ENCODE peak calls at places on chromosomes 13 and 19, in nine cellular contexts. E is RWPE1, O is right lobe of liver, Y is transverse colon, D is GM23338, K is tibial artery, P is Calu3, N is nephron progenitor cell, J is AG10803. T is an unnamed sample.

GRCh38 chr13:40895715-40896184 is 106.3 kb downstream of the SLC25A15 start:
- DNase-seq in E (no peak), O (no peak), Y (peak), D (no peak), K (no peak), P (peak), N (no peak), J (no peak), T (no peak)

GRCh38 chr13:108346376-108346775 is 76.9 kb downstream of the TNFSF13B start:
- DNase-seq in E (no peak), O (no peak), Y (no peak), D (peak), K (no peak), P (peak), N (no peak), J (no peak), T (no peak)

GRCh38 chr13:105168295-105168694 is 1367.2 kb downstream of the EFNB2 start:
- DNase-seq in E (no peak), O (no peak), Y (no peak), D (no peak), K (no peak), P (no peak), N (no peak), J (no peak), T (no peak)

GRCh38 chr13:39956036-39956435 is 300.6 kb downstream of the COG6 start:
- DNase-seq in E (no peak), O (no peak), Y (no peak), D (no peak), K (no peak), P (no peak), N (no peak), J (no peak), T (no peak)

GRCh38 chr13:51801631-51802099 is 2.3 kb downstream of the DHRS12 start:
- DNase-seq in E (no peak), O (peak), Y (peak), D (no peak), K (peak), P (peak), N (no peak), J (peak), T (no peak)

GRCh38 chr13:29073762-29074161 is 253.6 kb downstream of the MTUS2 start:
- DNase-seq in E (no peak), O (no peak), Y (no peak), D (peak), K (no peak), P (no peak), N (no peak), J (no peak), T (no peak)

GRCh38 chr19:48568345-48568886 is 16.4 kb downstream of the SULT2B1 start:
- DNase-seq in E (peak), O (peak), Y (peak), D (peak), K (peak), P (peak), N (peak), J (peak), T (no peak)

GRCh38 chr19:784541-784940 is 12.7 kb upstream of the PTBP1 start:
- DNase-seq in E (no peak), O (no peak), Y (no peak), D (peak), K (no peak), P (no peak), N (no peak), J (no peak), T (no peak)

GRCh38 chr19:10037809-10038208 is 24.5 kb downstream of the RDH8 start:
- DNase-seq in E (no peak), O (peak), Y (peak), D (no peak), K (no peak), P (peak), N (no peak), J (no peak), T (no peak)

GRCh38 chr19:2546128-2547032 is 70.5 kb downstream of the GADD45B start:
- DNase-seq in E (no peak), O (peak), Y (peak), D (peak), K (peak), P (peak), N (peak), J (no peak), T (no peak)

GRCh38 chr13:27644302-27644701 is 22.6 kb downstream of the POLR1D start:
- DNase-seq in E (peak), O (no peak), Y (no peak), D (no peak), K (no peak), P (no peak), N (no peak), J (peak), T (no peak)

GRCh38 chr19:3243851-3244700 is 19.6 kb downstream of the CELF5 start:
- DNase-seq in E (no peak), O (no peak), Y (peak), D (peak), K (no peak), P (peak), N (peak), J (peak), T (no peak)

GRCh38 chr19:13008926-13009787 is 13.9 kb downstream of the NFIX start:
- DNase-seq in E (no peak), O (no peak), Y (no peak), D (peak), K (no peak), P (no peak), N (no peak), J (peak), T (no peak)

GRCh38 chr13:33494596-33495214 is 209.2 kb upstream of the STARD13 start:
- DNase-seq in E (peak), O (no peak), Y (no peak), D (peak), K (no peak), P (no peak), N (no peak), J (peak), T (no peak)

GRCh38 chr13:33493672-33494365 is 208.3 kb upstream of the STARD13 start:
- DNase-seq in E (no peak), O (no peak), Y (no peak), D (no peak), K (no peak), P (no peak), N (no peak), J (no peak), T (no peak)

GRCh38 chr13:33489563-33489962 is 204.0 kb upstream of the STARD13 start:
- DNase-seq in E (no peak), O (no peak), Y (no peak), D (peak), K (no peak), P (no peak), N (no peak), J (no peak), T (no peak)

GRCh38 chr13:33487575-33488243 is 202.2 kb upstream of the STARD13 start:
- DNase-seq in E (no peak), O (no peak), Y (no peak), D (peak), K (no peak), P (peak), N (no peak), J (peak), T (no peak)

GRCh38 chr13:33490461-33491327 is 205.1 kb upstream of the STARD13 start:
- DNase-seq in E (no peak), O (no peak), Y (no peak), D (peak), K (no peak), P (no peak), N (peak), J (peak), T (no peak)
- TF ChIP-seq CTCF in E (no peak), O (no peak), Y (no peak), D (peak), K (no peak), P (no peak), N (no peak), J (no peak), T (no peak)

GRCh38 chr19:50902640-50903039 is 8.6 kb downstream of the KLK4 start:
- DNase-seq in E (no peak), O (no peak), Y (no peak), D (no peak), K (no peak), P (no peak), N (no peak), J (no peak), T (no peak)

GRCh38 chr19:50908311-50908710 is 2.9 kb downstream of the KLK4 start:
- DNase-seq in E (no peak), O (no peak), Y (no peak), D (no peak), K (no peak), P (no peak), N (no peak), J (no peak), T (no peak)

GRCh38 chr19:50909240-50910070 is 1.7 kb downstream of the KLK4 start:
- DNase-seq in E (peak), O (peak), Y (peak), D (peak), K (no peak), P (peak), N (peak), J (no peak), T (no peak)

GRCh38 chr19:50910722-50911121 is 473 bp downstream of the KLK4 start:
- DNase-seq in E (no peak), O (no peak), Y (no peak), D (no peak), K (no peak), P (no peak), N (no peak), J (no peak), T (no peak)

DNA sequence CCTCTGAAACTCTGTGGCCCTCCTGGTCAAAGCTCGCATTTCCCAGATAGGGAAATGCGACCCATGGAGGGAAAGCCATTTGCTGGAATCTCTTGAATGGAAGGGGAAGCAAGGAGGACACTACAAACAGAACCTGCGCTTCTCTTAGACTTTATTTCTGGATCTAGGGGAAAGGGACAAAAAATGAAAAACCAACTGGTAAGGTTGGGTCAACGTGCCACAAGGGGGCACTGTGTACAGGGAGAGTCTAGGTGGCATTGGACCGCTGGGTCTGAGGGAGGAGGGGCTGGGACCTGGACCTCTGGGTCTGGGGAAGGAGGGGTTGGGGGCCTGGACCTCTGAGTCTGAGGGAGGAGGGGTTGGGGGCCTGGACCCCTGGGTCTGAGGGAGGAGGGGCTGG is 5.0 kb downstream of the KLK4 start:
- DNase-seq in E (no peak), O (no peak), Y (peak), D (peak), K (no peak), P (peak), N (peak), J (no peak), T (no peak)
- TF ChIP-seq CTCF in E (no peak), O (peak), Y (no peak), D (peak), K (no peak), P (peak), N (peak), J (peak), T (peak)

GRCh38 chr13:99577934-99578917 is 77.0 kb downstream of the TM9SF2 start:
- DNase-seq in E (no peak), O (no peak), Y (no peak), D (peak), K (no peak), P (no peak), N (no peak), J (peak), T (no peak)
- TF ChIP-seq CTCF in E (no peak), O (peak), Y (no peak), D (peak), K (peak), P (no peak), N (no peak), J (peak), T (peak)

DNA sequence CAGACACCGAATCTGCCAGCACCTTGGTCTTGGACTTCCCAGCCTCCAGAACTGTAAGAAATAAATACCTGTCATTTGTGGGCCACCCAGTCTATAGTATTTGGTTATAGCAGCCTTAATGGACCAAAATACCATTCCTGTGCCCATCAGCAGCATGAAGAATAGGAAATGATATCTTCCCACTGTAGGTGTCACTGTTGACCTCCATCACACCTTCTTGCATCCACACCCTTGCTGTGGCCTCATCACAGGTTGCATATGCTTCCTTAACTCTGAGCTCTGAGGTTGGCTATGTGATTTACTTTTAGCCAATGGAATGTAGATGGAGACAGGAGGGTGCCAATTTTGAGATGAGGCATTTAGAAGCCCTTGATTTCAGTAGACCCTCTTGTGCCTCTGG is 242.0 kb upstream of the TSHZ3 start:
- DNase-seq in E (no peak), O (no peak), Y (no peak), D (no peak), K (no peak), P (no peak), N (no peak), J (no peak), T (no peak)
- TF ChIP-seq CTCF in E (no peak), O (no peak), Y (no peak), D (no peak), K (no peak), P (no peak), N (no peak), J (no peak), T (no peak)

GRCh38 chr13:94660695-94661324 is 51.5 kb downstream of the SOX21 start:
- DNase-seq in E (no peak), O (no peak), Y (no peak), D (peak), K (no peak), P (no peak), N (no peak), J (peak), T (no peak)
- TF ChIP-seq CTCF in E (no peak), O (no peak), Y (no peak), D (peak), K (no peak), P (no peak), N (peak), J (peak), T (peak)

GRCh38 chr13:94112731-94113130 is 366.8 kb downstream of the DCT start:
- DNase-seq in E (no peak), O (no peak), Y (no peak), D (no peak), K (no peak), P (no peak), N (no peak), J (no peak), T (no peak)

GRCh38 chr13:94114166-94114565 is 365.3 kb downstream of the DCT start:
- DNase-seq in E (no peak), O (no peak), Y (no peak), D (no peak), K (no peak), P (no peak), N (no peak), J (no peak), T (no peak)

GRCh38 chr13:94119360-94119936 is 360.0 kb downstream of the DCT start:
- DNase-seq in E (no peak), O (peak), Y (peak), D (no peak), K (no peak), P (no peak), N (no peak), J (no peak), T (no peak)

GRCh38 chr13:94112227-94112626 is 367.3 kb downstream of the DCT start:
- DNase-seq in E (peak), O (peak), Y (no peak), D (no peak), K (no peak), P (no peak), N (no peak), J (peak), T (no peak)

GRCh38 chr13:94115054-94115453 is 364.4 kb downstream of the DCT start:
- DNase-seq in E (no peak), O (no peak), Y (no peak), D (peak), K (no peak), P (no peak), N (no peak), J (no peak), T (no peak)
- TF ChIP-seq CTCF in E (no peak), O (no peak), Y (no peak), D (peak), K (no peak), P (no peak), N (no peak), J (no peak), T (no peak)

T was measured in D721Med.